ENCODE peak calls at places on chromosomes 12 and 14, in four cellular contexts. H is lung, B is GM10248, E is astrocyte. R is an unnamed sample.

GRCh38 chr12:65926119-65927004 is 102.1 kb downstream of the HMGA2 start:
- DNase-seq in H (no peak), B (no peak), E (no peak), R (no peak)

GRCh38 chr14:92122761-92123160 is 992 bp downstream of the CPSF2 start:
- DNase-seq in H (no peak), B (no peak), E (no peak), R (no peak)

GRCh38 chr12:131332224-131332623 is 378.5 kb downstream of the ADGRD1 start:
- DNase-seq in H (no peak), B (no peak), E (no peak), R (no peak)

GRCh38 chr14:59769586-59769985 is 101.0 kb downstream of the RTN1 start:
- DNase-seq in H (no peak), B (no peak), E (no peak), R (no peak)

GRCh38 chr14:42994001-42994736 is 1387.5 kb downstream of the LRFN5 start:
- DNase-seq in H (no peak), B (no peak), E (peak), R (no peak)

GRCh38 chr12:2834581-2835491 is at the start of gene NRIP2:
- DNase-seq in H (no peak), B (no peak), E (peak), R (no peak)

GRCh38 chr14:80116157-80116556 is 95.1 kb downstream of the DIO2 start:
- DNase-seq in H (no peak), B (no peak), E (no peak), R (no peak)

GRCh38 chr12:115941362-115941761 is 336.1 kb downstream of the MED13L start:
- DNase-seq in H (no peak), B (no peak), E (peak), R (no peak)

GRCh38 chr14:45698462-45699134 is 445.6 kb upstream of the MIS18BP1 start:
- DNase-seq in H (no peak), B (no peak), E (no peak), R (no peak)

GRCh38 chr12:69481133-69481532 is 10.9 kb downstream of the FRS2 start:
- DNase-seq in H (no peak), B (no peak), E (no peak), R (no peak)

GRCh38 chr14:44404021-44404420 is 103.1 kb downstream of the FSCB start:
- DNase-seq in H (no peak), B (no peak), E (peak), R (no peak)

GRCh38 chr14:102046337-102047278 is 40.2 kb downstream of the HSP90AA1 start:
- DNase-seq in H (peak), B (peak), E (no peak), R (no peak)

GRCh38 chr14:42555365-42555764 is 948.7 kb downstream of the LRFN5 start:
- DNase-seq in H (no peak), B (no peak), E (no peak), R (no peak)

GRCh38 chr14:62347658-62348057 is 585.4 kb downstream of the SNAPC1 start:
- DNase-seq in H (no peak), B (no peak), E (no peak), R (no peak)

GRCh38 chr14:71594828-71595227 is 337.4 kb upstream of the RGS6 start:
- DNase-seq in H (no peak), B (no peak), E (no peak), R (no peak)

GRCh38 chr12:49094104-49094948 is at the start of gene DHH:
- DNase-seq in H (peak), B (no peak), E (no peak), R (no peak)

GRCh38 chr12:132554857-132555630 is 55.3 kb downstream of the LRCOL1 start:
- DNase-seq in H (no peak), B (no peak), E (no peak), R (no peak)

GRCh38 chr12:65510584-65511050 is 232.1 kb downstream of the MSRB3 start:
- DNase-seq in H (no peak), B (no peak), E (peak), R (no peak)

DNA sequence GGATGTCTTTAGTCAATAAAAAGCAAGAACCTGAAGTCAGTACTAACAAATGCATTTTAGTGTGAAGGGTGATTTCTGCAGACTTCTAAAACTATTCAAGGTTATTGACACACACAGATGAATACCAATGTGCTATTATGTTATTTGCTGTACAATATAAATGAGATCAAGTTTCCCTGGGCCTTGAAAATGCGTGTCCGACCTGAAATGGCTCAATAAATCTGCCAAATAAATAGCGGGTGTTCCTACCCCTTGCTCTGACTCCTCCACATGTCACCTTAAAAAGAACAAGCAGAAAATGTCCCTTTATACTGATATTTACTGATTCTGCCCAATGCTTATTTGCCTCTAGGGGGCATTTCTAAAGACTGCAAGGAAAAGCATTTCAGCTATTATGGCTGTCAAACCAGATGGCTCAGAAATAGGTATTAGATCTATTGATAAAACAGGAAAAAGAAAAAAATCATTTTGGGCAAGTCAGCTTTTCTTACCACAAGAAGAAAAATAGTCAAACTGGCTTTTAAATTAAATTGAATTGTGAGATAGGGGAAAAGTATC is 367.3 kb upstream of the KITLG start:
- DNase-seq in H (no peak), B (no peak), E (no peak), R (no peak)
- TF ChIP-seq CTCF in H (no peak), B (no peak), E (no peak), R (no peak)

GRCh38 chr12:14435627-14436026 is 70.1 kb downstream of the ATF7IP start:
- DNase-seq in H (no peak), B (no peak), E (no peak), R (no peak)

GRCh38 chr12:14426792-14427191 is 61.3 kb downstream of the ATF7IP start:
- DNase-seq in H (no peak), B (no peak), E (no peak), R (no peak)

GRCh38 chr12:14430394-14430986 is 65.0 kb downstream of the ATF7IP start:
- DNase-seq in H (no peak), B (no peak), E (no peak), R (no peak)

DNA sequence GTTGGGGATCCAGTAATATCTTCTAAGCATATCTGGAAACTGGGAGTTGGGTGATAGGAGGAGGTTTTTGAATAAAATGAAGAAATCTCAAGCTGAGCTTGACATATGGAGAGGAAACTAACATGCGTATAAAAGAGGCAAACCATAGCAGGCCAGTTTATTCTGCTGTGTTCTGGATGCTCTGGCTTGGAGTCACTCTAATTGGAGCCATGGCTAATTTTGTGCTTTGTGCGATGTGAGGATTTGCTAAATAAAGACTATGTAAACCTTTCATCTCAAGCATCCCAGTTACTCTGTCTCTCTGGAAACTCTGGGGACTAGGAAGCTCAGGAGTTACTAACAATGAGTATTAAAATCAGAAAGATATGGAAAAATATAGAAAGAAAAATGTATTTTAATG is 66.5 kb downstream of the ATF7IP start:
- DNase-seq in H (no peak), B (no peak), E (no peak), R (no peak)
- TF ChIP-seq CTCF in H (no peak), B (no peak), E (no peak), R (no peak)

GRCh38 chr14:106291626-106292025 is 765.2 kb downstream of the TMEM121 start:
- DNase-seq in H (no peak), B (no peak), E (no peak), R (no peak)

GRCh38 chr14:106287506-106287905 is 761.1 kb downstream of the TMEM121 start:
- DNase-seq in H (no peak), B (no peak), E (no peak), R (no peak)

GRCh38 chr14:106286697-106287290 is 760.4 kb downstream of the TMEM121 start:
- DNase-seq in H (no peak), B (peak), E (no peak), R (no peak)
- TF ChIP-seq CTCF in H (no peak), B (peak), E (no peak), R (peak)

GRCh38 chr14:93160353-93160801 is 24.3 kb downstream of the MOAP1 start:
- DNase-seq in H (no peak), B (no peak), E (no peak), R (no peak)
- TF ChIP-seq CTCF in H (no peak), B (peak), E (peak), R (peak)